ENCODE peak calls at places on chromosomes 7 and 10, in six cellular contexts. Y is HCT116, U is GM12878, B is K562, P is H1, C is HepG2. R is an unnamed sample.

GRCh38 chr10:89431977-89432376 is 17.6 kb downstream of the IFIT5 start:
- DNase-seq in Y (no peak), U (no peak), B (no peak), P (no peak), C (peak; percentile 10), R (no peak)

GRCh38 chr7:131285558-131285957 is 42.1 kb upstream of the MKLN1 start:
- DNase-seq in Y (no peak), U (no peak), B (no peak), P (no peak), C (no peak), R (no peak)

GRCh38 chr7:76340617-76341131 is 18.1 kb downstream of the YWHAG start:
- DNase-seq in Y (no peak), U (no peak), B (peak; percentile 44), P (no peak), C (no peak), R (no peak)

GRCh38 chr7:101950450-101951119 is 133.2 kb downstream of the CUX1 start:
- DNase-seq in Y (peak; percentile 21), U (no peak), B (no peak), P (no peak), C (no peak), R (no peak)

GRCh38 chr7:117247809-117248208 is 75.0 kb downstream of the WNT2 start:
- DNase-seq in Y (no peak), U (no peak), B (no peak), P (no peak), C (no peak), R (no peak)

GRCh38 chr7:151503902-151504714 is 15.6 kb downstream of the RHEB start:
- DNase-seq in Y (no peak), U (no peak), B (no peak), P (no peak), C (peak; percentile 85), R (no peak)

GRCh38 chr7:151699147-151699546 is 177.8 kb downstream of the PRKAG2 start:
- DNase-seq in Y (no peak), U (no peak), B (peak; percentile 16), P (no peak), C (no peak), R (no peak)

GRCh38 chr7:40800771-40801170 is 666.0 kb downstream of the SUGCT start:
- DNase-seq in Y (no peak), U (no peak), B (no peak), P (no peak), C (no peak), R (no peak)

GRCh38 chr7:11951909-11952308 is 119.9 kb upstream of the THSD7A start:
- DNase-seq in Y (no peak), U (no peak), B (no peak), P (no peak), C (no peak), R (no peak)

GRCh38 chr10:91745086-91745831 is 53.0 kb upstream of the TNKS2 start:
- DNase-seq in Y (peak; percentile 67), U (no peak), B (peak; percentile 8), P (peak; percentile 61), C (peak; percentile 50), R (peak; percentile 67)

GRCh38 chr7:12067156-12067831 is 143.8 kb upstream of the TMEM106B start:
- DNase-seq in Y (peak; percentile 58), U (peak; percentile 5), B (peak; percentile 60), P (peak; percentile 56), C (peak; percentile 48), R (peak; percentile 70)

GRCh38 chr10:3173173-3173878 is 744 bp upstream of the PITRM1 start:
- DNase-seq in Y (peak; percentile 93), U (no peak), B (peak; percentile 91), P (peak; percentile 100), C (no peak), R (peak; percentile 82)

GRCh38 chr10:36450385-36450784 is 675.0 kb upstream of the ANKRD30A start:
- DNase-seq in Y (no peak), U (no peak), B (no peak), P (no peak), C (no peak), R (no peak)

GRCh38 chr7:117231047-117231359 is 91.9 kb downstream of the WNT2 start:
- DNase-seq in Y (no peak), U (no peak), B (no peak), P (no peak), C (no peak), R (no peak)

GRCh38 chr10:112213836-112214235 is 30.3 kb upstream of the GPAM start:
- DNase-seq in Y (no peak), U (no peak), B (no peak), P (no peak), C (no peak), R (no peak)

GRCh38 chr10:74113546-74113945 is 37.1 kb downstream of the AP3M1 start:
- DNase-seq in Y (no peak), U (no peak), B (no peak), P (no peak), C (no peak), R (no peak)

GRCh38 chr10:60006046-60006445 is 99.7 kb upstream of the CCDC6 start:
- DNase-seq in Y (no peak), U (no peak), B (no peak), P (no peak), C (no peak), R (no peak)

GRCh38 chr7:38932509-38933168 is 23.6 kb upstream of the VPS41 start:
- DNase-seq in Y (peak; percentile 55), U (peak; percentile 16), B (peak; percentile 74), P (peak; percentile 25), C (peak; percentile 28), R (peak; percentile 64)

GRCh38 chr7:134069187-134069586 is 58.0 kb upstream of the LRGUK start:
- DNase-seq in Y (no peak), U (no peak), B (no peak), P (no peak), C (no peak), R (no peak)

GRCh38 chr10:6114758-6115410 is 26.1 kb downstream of the RBM17 start:
- DNase-seq in Y (no peak), U (no peak), B (no peak), P (no peak), C (no peak), R (no peak)

GRCh38 chr7:33477719-33478480 is 348.5 kb downstream of the BBS9 start:
- DNase-seq in Y (no peak), U (no peak), B (no peak), P (no peak), C (no peak), R (no peak)

GRCh38 chr7:108263364-108263951 is 133.3 kb upstream of the LAMB4 start:
- DNase-seq in Y (no peak), U (no peak), B (no peak), P (no peak), C (no peak), R (no peak)

GRCh38 chr10:106741131-106741530 is 423.4 kb downstream of the SORCS1 start:
- DNase-seq in Y (no peak), U (no peak), B (no peak), P (no peak), C (no peak), R (no peak)

GRCh38 chr7:32036557-32036956 is 33.6 kb downstream of the PDE1C start:
- DNase-seq in Y (no peak), U (no peak), B (no peak), P (no peak), C (no peak), R (no peak)

DNA sequence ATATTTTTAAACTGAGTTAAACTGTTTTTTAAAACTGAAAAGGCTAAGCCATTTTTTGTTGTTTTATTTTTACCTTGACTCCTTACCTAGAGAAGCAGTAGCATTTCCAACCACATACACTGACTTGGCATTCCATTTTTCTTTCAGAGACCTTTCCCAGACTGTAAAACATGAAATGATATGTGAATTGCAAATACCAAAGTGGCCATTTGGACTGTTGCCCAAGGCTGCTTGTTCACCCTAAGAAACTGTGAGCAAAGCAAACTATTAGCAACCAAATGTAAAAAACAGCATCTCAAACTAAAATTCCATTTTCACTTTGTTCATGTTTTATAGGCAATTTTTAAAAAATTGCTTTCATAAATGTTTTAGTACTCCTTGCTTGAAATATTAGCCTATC is 10.9 kb downstream of the UROS start:
- DNase-seq in Y (no peak), U (no peak), B (no peak), P (no peak), C (no peak), R (no peak)
- TF ChIP-seq YY1 in Y (no peak), U (no peak), B (no peak), P (no peak), C (no peak), R (no peak)

GRCh38 chr10:124417846-124418725 is 637 bp downstream of the OAT start:
- DNase-seq in Y (no peak), U (no peak), B (peak; percentile 60), P (no peak), C (peak; percentile 16), R (no peak)
- TF ChIP-seq ZNF274 in Y (no peak), U (no peak), B (no peak), P (no peak), C (no peak), R (no peak)

DNA sequence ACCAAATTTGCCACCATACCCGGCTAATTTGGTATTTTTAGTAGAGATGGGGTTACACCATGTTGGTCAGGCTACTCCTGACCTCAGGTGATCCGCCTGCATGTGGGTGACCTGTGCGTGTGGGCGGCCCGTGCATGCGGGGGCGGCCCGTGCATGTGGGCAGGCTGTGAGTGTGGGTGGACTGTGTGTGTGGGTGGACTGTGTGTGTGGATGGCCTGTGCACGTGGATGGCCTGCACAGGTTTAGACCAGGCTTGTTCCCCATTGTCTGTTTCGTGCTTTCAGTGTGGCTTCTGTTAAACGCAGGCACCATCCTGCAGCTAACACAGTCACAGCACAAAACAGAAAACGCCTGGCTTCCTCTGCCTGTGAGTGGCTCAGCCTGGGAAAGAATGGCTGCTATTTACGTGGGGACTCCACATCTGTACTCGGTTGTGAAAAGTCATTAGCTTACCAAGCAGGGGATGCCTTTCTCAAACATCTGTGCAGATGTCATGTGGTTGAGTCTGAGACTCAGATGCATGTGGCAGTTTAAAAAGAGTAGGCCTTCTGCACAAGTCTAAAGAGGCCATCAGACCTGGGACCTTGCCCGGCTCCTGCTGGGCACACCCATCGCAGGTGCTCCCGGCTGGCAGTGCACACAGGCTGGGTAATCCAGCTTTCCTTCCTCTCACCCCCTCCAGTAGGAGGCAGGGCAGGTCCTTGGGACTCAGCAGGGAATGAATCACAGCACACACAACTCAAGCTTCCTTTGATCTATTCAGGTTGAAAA is 91.6 kb downstream of the COBL start:
- DNase-seq in Y (peak; percentile 45), U (no peak), B (peak; percentile 10), P (peak; percentile 31), C (peak; percentile 31), R (peak; percentile 38)
- TF ChIP-seq YY1 in Y (no peak), U (no peak), B (no peak), P (no peak), C (no peak), R (no peak)

GRCh38 chr10:127919418-127920191 is 12.7 kb downstream of the PTPRE start:
- DNase-seq in Y (no peak), U (no peak), B (no peak), P (no peak), C (no peak), R (no peak)
- TF ChIP-seq ZNF274 in Y (no peak), U (no peak), B (no peak), P (no peak), C (no peak), R (no peak)

R was measured in NT2/D1.